ENCODE peak calls at places on chromosomes 16 and 17, in six cellular contexts. Q is transverse colon, M is testis, Y is right lobe of liver, I is IMR-90, N is ovary. X is an unnamed sample.

GRCh38 chr16:67451061-67451703 is 20.3 kb downstream of the HSD11B2 start:
- DNase-seq in Q (no peak), M (no peak), Y (no peak), N (no peak), I (no peak), X (no peak)

GRCh38 chr16:46789499-46790414 is 41.2 kb downstream of the C16orf87 start:
- DNase-seq in M (peak; percentile 79), Y (peak; percentile 90), N (peak; percentile 82), I (peak; percentile 41), Q (peak; percentile 83), X (peak; percentile 85)

GRCh38 chr16:53743149-53743566 is 39.2 kb downstream of the FTO start:
- DNase-seq in I (peak; percentile 18), Q (peak; percentile 30), M (no peak), Y (no peak), N (no peak), X (peak; percentile 21)

GRCh38 chr16:152141-153128 is at the start of gene HBZ:
- DNase-seq in N (no peak), Q (no peak), I (no peak), M (no peak), Y (no peak), X (no peak)

GRCh38 chr16:57061084-57061905 is 31.1 kb upstream of the CPNE2 start:
- DNase-seq in M (peak; percentile 82), Q (peak; percentile 35), I (peak; percentile 19), N (peak; percentile 76), Y (peak; percentile 88), X (peak; percentile 46)

GRCh38 chr17:7932483-7932891 is 481 bp downstream of the CNTROB start:
- DNase-seq in N (peak; percentile 49), M (peak; percentile 47), Y (no peak), I (peak; percentile 21), Q (peak; percentile 43), X (peak; percentile 30)

GRCh38 chr16:28213396-28213795 is 1.6 kb upstream of the XPO6 start:
- DNase-seq in Q (no peak), N (no peak), M (no peak), Y (no peak), I (no peak), X (no peak)

GRCh38 chr17:66415366-66416206 is 113.2 kb downstream of the PRKCA start:
- DNase-seq in Y (no peak), N (no peak), Q (no peak), M (no peak), I (no peak), X (peak; percentile 44)

GRCh38 chr16:50396770-50397525 is 28.2 kb upstream of the BRD7 start:
- DNase-seq in Y (no peak), Q (no peak), N (no peak), I (peak; percentile 36), M (no peak), X (no peak)

GRCh38 chr17:40224707-40225092 is 5.6 kb downstream of the WIPF2 start:
- DNase-seq in Q (no peak), I (peak; percentile 55), N (no peak), Y (no peak), M (peak; percentile 68), X (peak; percentile 49)

GRCh38 chr17:43994272-43995149 is 9.9 kb upstream of the NAGS start:
- DNase-seq in M (peak; percentile 78), Y (peak; percentile 73), I (peak; percentile 37), N (peak; percentile 63), Q (peak; percentile 60), X (peak; percentile 72)

GRCh38 chr16:31118223-31119155 is 1.0 kb downstream of the KAT8 start:
- DNase-seq in Q (no peak), Y (no peak), N (no peak), I (peak; percentile 81), M (no peak), X (no peak)

GRCh38 chr17:77644181-77644972 is 314.1 kb upstream of the TNRC6C start:
- DNase-seq in Q (no peak), M (no peak), Y (no peak), N (no peak), I (no peak), X (no peak)

GRCh38 chr16:70572050-70572925 is 48.7 kb downstream of the SF3B3 start:
- DNase-seq in I (no peak), M (no peak), Q (no peak), Y (no peak), N (no peak), X (no peak)

GRCh38 chr17:40016692-40017000 is 1.4 kb downstream of the CSF3 start:
- DNase-seq in Q (no peak), N (no peak), M (no peak), I (no peak), Y (no peak), X (no peak)

GRCh38 chr16:81671738-81672597 is 107.1 kb upstream of the PLCG2 start:
- DNase-seq in Q (no peak), I (no peak), Y (no peak), M (no peak), N (no peak), X (no peak)

GRCh38 chr16:20897253-20897896 is 2.8 kb downstream of the DCUN1D3 start:
- DNase-seq in N (no peak), I (peak; percentile 71), Y (peak; percentile 44), Q (no peak), M (no peak), X (no peak)

GRCh38 chr17:69997332-69997731 is 77.7 kb upstream of the KCNJ16 start:
- DNase-seq in I (peak; percentile 73), N (no peak), Y (no peak), Q (no peak), M (no peak), X (no peak)

GRCh38 chr17:13812350-13812749 is 210.6 kb upstream of the HS3ST3A1 start:
- DNase-seq in I (no peak), N (no peak), M (no peak), Q (no peak), Y (no peak), X (no peak)

GRCh38 chr17:80833952-80834895 is 157.4 kb upstream of the CHMP6 start:
- DNase-seq in Y (peak; percentile 29), Q (no peak), M (peak; percentile 60), I (peak; percentile 73), N (peak; percentile 72), X (peak; percentile 35)

GRCh38 chr17:45333702-45334092 is 16.9 kb upstream of the MAP3K14 start:
- DNase-seq in M (no peak), Y (no peak), Q (peak; percentile 5), N (peak; percentile 11), I (no peak), X (no peak)

GRCh38 chr17:3529817-3530741 is 27.5 kb downstream of the TRPV3 start:
- DNase-seq in I (no peak), M (peak; percentile 92), Q (no peak), Y (no peak), N (peak; percentile 30), X (no peak)

GRCh38 chr16:81531415-81531814 is 86.8 kb downstream of the CMIP start:
- DNase-seq in I (no peak), Q (peak; percentile 51), Y (no peak), N (no peak), M (no peak), X (no peak)

GRCh38 chr16:70715860-70716357 is 30.1 kb upstream of the MTSS2 start:
- DNase-seq in M (peak; percentile 46), Y (no peak), I (peak; percentile 62), Q (no peak), N (no peak), X (no peak)

GRCh38 chr17:4708436-4708835 is 2.0 kb upstream of the ARRB2 start:
- DNase-seq in N (no peak), Q (no peak), Y (no peak), M (peak; percentile 81), I (no peak), X (no peak)
- TF ChIP-seq POLR2A in N (no peak), Q (no peak), Y (no peak), M (no peak), I (no peak), X (no peak)

GRCh38 chr17:17213775-17214174 is 7.6 kb upstream of the PLD6 start:
- DNase-seq in Y (no peak), N (no peak), Q (no peak), I (no peak), M (no peak), X (no peak)
- H3K36me3 ChIP-seq in Y (peaks cover 73% of the 10 kb centered on the region), N (no peaks in the 10 kb centered on the region), Q (no peaks in the 10 kb centered on the region), I (peaks cover 61% of the 10 kb centered on the region), M (no peaks in the 10 kb centered on the region), X (peaks cover 6% of the 10 kb centered on the region)

GRCh38 chr17:57849874-57850754 is at the start of gene MRPS23:
- DNase-seq in N (peak; percentile 97), M (peak; percentile 99), I (peak; percentile 99), Y (peak; percentile 99), Q (peak; percentile 98), X (peak; percentile 99)

GRCh38 chr17:57853695-57854094 is 3.9 kb upstream of the MRPS23 start:
- DNase-seq in I (no peak), Q (peak; percentile 42), Y (no peak), M (peak; percentile 84), N (peak; percentile 43), X (peak; percentile 83)

GRCh38 chr17:57852041-57852954 is 2.5 kb upstream of the MRPS23 start:
- DNase-seq in I (no peak), Q (no peak), Y (no peak), M (no peak), N (no peak), X (no peak)

GRCh38 chr17:57852955-57853328 is 3.1 kb upstream of the MRPS23 start:
- DNase-seq in N (no peak), M (no peak), I (no peak), Y (no peak), Q (no peak), X (no peak)

GRCh38 chr17:57849163-57849873 is 526 bp downstream of the MRPS23 start:
- DNase-seq in M (no peak), N (no peak), Q (no peak), Y (no peak), I (no peak), X (no peak)
- TF ChIP-seq CTCF in M (no peak), N (no peak), Q (no peak), Y (no peak), I (no peak), X (no peak)

GRCh38 chr16:11256657-11257130 is 690 bp upstream of the SOCS1 start:
- DNase-seq in Y (peak; percentile 73), N (peak; percentile 63), M (peak; percentile 49), I (peak; percentile 25), Q (peak; percentile 70), X (peak; percentile 66)
- TF ChIP-seq POLR2A in Y (no peak), N (no peak), M (no peak), I (no peak), Q (no peak), X (no peak)

GRCh38 chr17:2363318-2363717 is 26.0 kb downstream of the SGSM2 start:
- DNase-seq in Q (no peak), I (no peak), M (no peak), N (no peak), Y (no peak), X (no peak)

GRCh38 chr17:2364132-2365116 is 27.1 kb downstream of the SGSM2 start:
- DNase-seq in N (no peak), I (no peak), Y (no peak), Q (no peak), M (no peak), X (no peak)

GRCh38 chr17:2362881-2363280 is 25.6 kb downstream of the SGSM2 start:
- DNase-seq in Y (no peak), M (no peak), N (no peak), I (no peak), Q (no peak), X (no peak)

GRCh38 chr17:2366747-2367494 is 29.6 kb downstream of the SGSM2 start:
- DNase-seq in N (no peak), I (no peak), Y (no peak), Q (no peak), M (no peak), X (no peak)

GRCh38 chr17:2365132-2365531 is 27.8 kb downstream of the SGSM2 start:
- DNase-seq in N (no peak), M (no peak), Q (no peak), I (no peak), Y (no peak), X (no peak)
- H3K36me3 ChIP-seq in N (no peaks in the 10 kb centered on the region), M (no peaks in the 10 kb centered on the region), Q (no peaks in the 10 kb centered on the region), I (peaks cover 44% of the 10 kb centered on the region), Y (no peaks in the 10 kb centered on the region), X (peaks cover 4% of the 10 kb centered on the region)

GRCh38 chr16:58494981-58495860 is 4.7 kb upstream of the NDRG4 start:
- DNase-seq in I (peak; percentile 99), M (peak; percentile 95), N (peak; percentile 78), Y (peak; percentile 75), Q (peak; percentile 43), X (peak; percentile 89)
- TF ChIP-seq CTCF in I (peak; percentile 78), M (peak; percentile 29), N (no peak), Y (peak; percentile 33), Q (no peak), X (no peak)

X was measured in body of pancreas.